ENCODE peak calls at places on chromosomes 6 and 20, in four cellular contexts. One of them, this sample, is unnamed.

GRCh38 chr6:32842690-32843089 is 1.2 kb downstream of the PSMB8 start:
- DNase-seq in RCC 7860: no peak
- DNase-seq in CD8-positive, alpha-beta memory T cell: no peak
- DNase-seq in PC-9: no peak
- DNase-seq in this sample: no peak

GRCh38 chr6:135182120-135182992 is 1.2 kb downstream of the MYB start:
- DNase-seq in CD8-positive, alpha-beta memory T cell: peak; percentile 17
- DNase-seq in RCC 7860: no peak
- DNase-seq in PC-9: peak; percentile 32
- DNase-seq in this sample: peak; percentile 51

GRCh38 chr6:28789553-28790083 is 134.2 kb downstream of the TRIM27 start:
- DNase-seq in PC-9: peak; percentile 61
- DNase-seq in CD8-positive, alpha-beta memory T cell: no peak
- DNase-seq in RCC 7860: peak; percentile 64
- DNase-seq in this sample: no peak

GRCh38 chr6:3457710-3458605 is 1.1 kb upstream of the SLC22A23 start:
- DNase-seq in CD8-positive, alpha-beta memory T cell: no peak
- DNase-seq in RCC 7860: no peak
- DNase-seq in PC-9: peak; percentile 55
- DNase-seq in this sample: no peak

GRCh38 chr6:3384346-3385143 is 72.3 kb downstream of the SLC22A23 start:
- DNase-seq in RCC 7860: no peak
- DNase-seq in CD8-positive, alpha-beta memory T cell: no peak
- DNase-seq in PC-9: no peak
- DNase-seq in this sample: no peak

GRCh38 chr20:57065646-57066045 is 200.8 kb downstream of the BMP7 start:
- DNase-seq in RCC 7860: peak; percentile 8
- DNase-seq in CD8-positive, alpha-beta memory T cell: no peak
- DNase-seq in PC-9: no peak
- DNase-seq in this sample: no peak

GRCh38 chr6:75296811-75297779 is 12.5 kb upstream of the TMEM30A start:
- DNase-seq in CD8-positive, alpha-beta memory T cell: no peak
- DNase-seq in PC-9: peak; percentile 48
- DNase-seq in RCC 7860: peak; percentile 52
- DNase-seq in this sample: peak; percentile 66

GRCh38 chr6:74671558-74672025 is 534.3 kb downstream of the COL12A1 start:
- DNase-seq in RCC 7860: no peak
- DNase-seq in PC-9: no peak
- DNase-seq in CD8-positive, alpha-beta memory T cell: no peak
- DNase-seq in this sample: no peak

GRCh38 chr6:10347561-10348327 is 67.1 kb downstream of the TFAP2A start:
- DNase-seq in CD8-positive, alpha-beta memory T cell: no peak
- DNase-seq in RCC 7860: peak; percentile 70
- DNase-seq in PC-9: peak; percentile 79
- DNase-seq in this sample: no peak

GRCh38 chr6:108872001-108872974 is 24.1 kb downstream of the ARMC2 start:
- DNase-seq in CD8-positive, alpha-beta memory T cell: peak; percentile 9
- DNase-seq in RCC 7860: no peak
- DNase-seq in PC-9: no peak
- DNase-seq in this sample: no peak

GRCh38 chr6:137304020-137304780 is 85.0 kb upstream of the IFNGR1 start:
- DNase-seq in CD8-positive, alpha-beta memory T cell: no peak
- DNase-seq in PC-9: peak; percentile 42
- DNase-seq in RCC 7860: no peak
- DNase-seq in this sample: no peak

GRCh38 chr6:55794136-55794812 is 81.1 kb downstream of the BMP5 start:
- DNase-seq in RCC 7860: peak; percentile 69
- DNase-seq in CD8-positive, alpha-beta memory T cell: no peak
- DNase-seq in PC-9: no peak
- DNase-seq in this sample: no peak

GRCh38 chr6:28980797-28981390 is 24.2 kb downstream of the ZNF311 start:
- DNase-seq in RCC 7860: peak; percentile 79
- DNase-seq in CD8-positive, alpha-beta memory T cell: peak; percentile 27
- DNase-seq in PC-9: peak; percentile 88
- DNase-seq in this sample: peak; percentile 61

GRCh38 chr20:34569598-34569997 is 11.1 kb downstream of the MAP1LC3A start:
- DNase-seq in PC-9: no peak
- DNase-seq in CD8-positive, alpha-beta memory T cell: no peak
- DNase-seq in RCC 7860: no peak
- DNase-seq in this sample: no peak

GRCh38 chr6:39617023-39617422 is 108.2 kb downstream of the KIF6 start:
- DNase-seq in CD8-positive, alpha-beta memory T cell: no peak
- DNase-seq in PC-9: no peak
- DNase-seq in RCC 7860: no peak
- DNase-seq in this sample: no peak

GRCh38 chr6:71224011-71224410 is 64.6 kb upstream of the OGFRL1 start:
- DNase-seq in PC-9: no peak
- DNase-seq in CD8-positive, alpha-beta memory T cell: no peak
- DNase-seq in RCC 7860: peak; percentile 8
- DNase-seq in this sample: no peak

GRCh38 chr6:52233975-52234823 is 10.1 kb downstream of the IL17F start:
- DNase-seq in RCC 7860: peak; percentile 76
- DNase-seq in CD8-positive, alpha-beta memory T cell: no peak
- DNase-seq in PC-9: peak; percentile 42
- DNase-seq in this sample: no peak

GRCh38 chr20:33062105-33062629 is 8.5 kb downstream of the BPIFB3 start:
- DNase-seq in PC-9: no peak
- DNase-seq in CD8-positive, alpha-beta memory T cell: no peak
- DNase-seq in RCC 7860: no peak
- DNase-seq in this sample: no peak

GRCh38 chr20:37522258-37523011 is 1.4 kb downstream of the NNAT start:
- DNase-seq in PC-9: no peak
- DNase-seq in RCC 7860: no peak
- DNase-seq in CD8-positive, alpha-beta memory T cell: no peak
- DNase-seq in this sample: no peak

GRCh38 chr20:9613871-9614270 is 99.5 kb downstream of the LAMP5 start:
- DNase-seq in CD8-positive, alpha-beta memory T cell: no peak
- DNase-seq in RCC 7860: no peak
- DNase-seq in PC-9: no peak
- DNase-seq in this sample: no peak

GRCh38 chr6:124995131-124995530 is 32.9 kb downstream of the RNF217 start:
- DNase-seq in RCC 7860: no peak
- DNase-seq in CD8-positive, alpha-beta memory T cell: no peak
- DNase-seq in PC-9: no peak
- DNase-seq in this sample: no peak

GRCh38 chr20:4897600-4897999 is 103.7 kb downstream of the SLC23A2 start:
- DNase-seq in PC-9: no peak
- DNase-seq in RCC 7860: no peak
- DNase-seq in CD8-positive, alpha-beta memory T cell: no peak
- DNase-seq in this sample: no peak

GRCh38 chr6:35073211-35073610 is 67.9 kb downstream of the TCP11 start:
- DNase-seq in PC-9: no peak
- DNase-seq in CD8-positive, alpha-beta memory T cell: no peak
- DNase-seq in RCC 7860: no peak
- DNase-seq in this sample: peak; percentile 10